ENCODE peak calls at places on chromosomes 7 and 10, in eight cellular contexts. E is stomach, Z is lower leg skin, S is foreskin fibroblast, H is lower lobe of right lung, B is choroid plexus epithelial cell, W is HepG2, P is BJ. T is an unnamed sample.

GRCh38 chr10:33352154-33352553 is 17.7 kb upstream of the NRP1 start:
- DNase-seq in E (no peak), Z (no peak), S (peak; percentile 57), H (no peak), B (peak; percentile 36), W (no peak), P (no peak), T (peak; percentile 64)

GRCh38 chr7:80018941-80019808 is 115.5 kb upstream of the GNAI1 start:
- DNase-seq in E (peak; percentile 31), Z (no peak), S (peak; percentile 29), H (peak; percentile 26), B (peak; percentile 78), W (peak; percentile 43), P (no peak), T (peak; percentile 72)

GRCh38 chr7:119482209-119482608 is 790.8 kb upstream of the KCND2 start:
- DNase-seq in E (peak; percentile 34), Z (no peak), S (no peak), H (no peak), B (peak; percentile 7), W (peak; percentile 32), P (no peak), T (peak; percentile 6)

GRCh38 chr7:155464183-155464582 is 6.3 kb downstream of the EN2 start:
- DNase-seq in E (no peak), Z (no peak), S (no peak), H (no peak), B (no peak), W (no peak), P (no peak), T (no peak)

GRCh38 chr7:151518105-151518780 is 1.5 kb downstream of the RHEB start:
- DNase-seq in E (peak; percentile 33), Z (peak; percentile 90), S (peak; percentile 50), H (peak; percentile 66), B (peak; percentile 56), W (peak; percentile 44), P (no peak), T (peak; percentile 51)

GRCh38 chr10:6406220-6407033 is 173.6 kb downstream of the PRKCQ start:
- DNase-seq in E (no peak), Z (no peak), S (no peak), H (no peak), B (peak; percentile 61), W (peak; percentile 8), P (no peak), T (peak; percentile 30)

GRCh38 chr7:117230276-117231046 is 92.4 kb downstream of the WNT2 start:
- DNase-seq in E (no peak), Z (no peak), S (peak; percentile 45), H (no peak), B (peak; percentile 95), W (no peak), P (peak; percentile 93), T (peak; percentile 87)

GRCh38 chr7:151706568-151707469 is 170.1 kb downstream of the PRKAG2 start:
- DNase-seq in E (no peak), Z (no peak), S (no peak), H (peak; percentile 41), B (peak; percentile 59), W (no peak), P (no peak), T (no peak)

GRCh38 chr7:137287651-137288258 is 55.8 kb downstream of the PTN start:
- DNase-seq in E (no peak), Z (no peak), S (peak; percentile 2), H (no peak), B (peak; percentile 40), W (no peak), P (no peak), T (no peak)

GRCh38 chr7:27170494-27170811 is 3.7 kb downstream of the HOXA10 start:
- DNase-seq in E (no peak), Z (no peak), S (no peak), H (no peak), B (no peak), W (no peak), P (no peak), T (no peak)
- H3K4me3 ChIP-seq in E (no peak overlapping the region), Z (no peak overlapping the region), S (peak overlapping the region; percentile 59), H (no peak overlapping the region), B (no peak overlapping the region), W (no peak overlapping the region), P (peak overlapping the region; percentile 72), T (peak overlapping the region; percentile 22)

GRCh38 chr7:45020915-45021314 is 20.9 kb downstream of the CCM2 start:
- DNase-seq in E (no peak), Z (peak; percentile 26), S (no peak), H (no peak), B (no peak), W (no peak), P (no peak), T (no peak)
- TF ChIP-seq CTCF in E (no peak), Z (no peak), S (no peak), H (no peak), B (no peak), W (no peak), P (no peak), T (no peak)

GRCh38 chr10:117539903-117540639 is 2.5 kb upstream of the EMX2 start:
- DNase-seq in E (no peak), Z (peak; percentile 80), S (no peak), H (no peak), B (no peak), W (no peak), P (no peak), T (no peak)

GRCh38 chr10:117541909-117542705 is 439 bp upstream of the EMX2 start:
- DNase-seq in E (no peak), Z (peak; percentile 96), S (peak; percentile 91), H (no peak), B (peak; percentile 90), W (no peak), P (peak; percentile 13), T (peak; percentile 23)

GRCh38 chr10:117541405-117541908 is 1.1 kb upstream of the EMX2 start:
- DNase-seq in E (no peak), Z (peak; percentile 98), S (peak; percentile 85), H (no peak), B (peak; percentile 85), W (no peak), P (no peak), T (no peak)

GRCh38 chr10:117539271-117539876 is 3.2 kb upstream of the EMX2 start:
- DNase-seq in E (no peak), Z (peak; percentile 80), S (no peak), H (no peak), B (no peak), W (no peak), P (no peak), T (no peak)

GRCh38 chr10:117540640-117541404 is 1.7 kb upstream of the EMX2 start:
- DNase-seq in E (no peak), Z (peak; percentile 81), S (no peak), H (no peak), B (no peak), W (no peak), P (no peak), T (no peak)
- H3K4me3 ChIP-seq in E (no peak overlapping the region), Z (no peak overlapping the region), S (peak overlapping the region; percentile 57), H (no peak overlapping the region), B (peak overlapping the region; percentile 65), W (no peak overlapping the region), P (no peak overlapping the region), T (no peak overlapping the region)

GRCh38 chr7:5652829-5653228 is 128.6 kb downstream of the RNF216 start:
- DNase-seq in E (no peak), Z (no peak), S (no peak), H (no peak), B (no peak), W (no peak), P (no peak), T (no peak)
- TF ChIP-seq CTCF in E (no peak), Z (no peak), S (no peak), H (no peak), B (no peak), W (no peak), P (no peak), T (no peak)

DNA sequence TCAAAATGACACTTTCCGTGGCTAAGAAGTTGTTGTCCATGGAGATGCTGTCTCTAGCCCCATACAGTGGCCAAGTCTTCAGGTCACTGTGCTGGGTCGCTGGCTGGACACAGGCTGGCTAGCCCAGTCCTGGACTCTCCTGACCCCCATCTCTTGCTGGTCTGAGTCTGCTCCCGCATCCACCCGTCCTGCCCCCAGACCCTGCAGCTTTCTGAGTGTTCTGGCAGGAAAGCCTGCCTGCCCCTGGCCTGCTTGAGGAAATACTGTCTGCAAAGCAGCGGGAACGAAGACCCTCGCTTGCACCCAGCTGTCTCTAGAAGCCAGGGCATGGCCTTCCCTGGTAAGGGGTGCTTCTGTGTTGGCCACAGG is 850 bp downstream of the ARHGAP22 start:
- DNase-seq in E (no peak), Z (peak; percentile 74), S (no peak), H (no peak), B (no peak), W (no peak), P (no peak), T (no peak)
- H3K4me3 ChIP-seq in E (peak overlapping the region; percentile 49), Z (no peak overlapping the region), S (peak overlapping the region; percentile 57), H (peak overlapping the region; percentile 52), B (peak overlapping the region; percentile 73), W (no peak overlapping the region), P (peak overlapping the region; percentile 74), T (peak overlapping the region; percentile 81)

T was measured in astrocyte of the spinal cord.